ENCODE peak calls at places on chromosomes 16 and 17, in six cellular contexts. I is sigmoid colon, C is ovary, Y is fibroblast of mammary gland, A is A549, M is astrocyte of the spinal cord. U is an unnamed sample.

GRCh38 chr17:33335491-33336173 is 42.5 kb upstream of the ASIC2 start:
- DNase-seq in I (no peak), C (no peak), Y (no peak), A (no peak), M (no peak), U (no peak)

GRCh38 chr17:78023042-78023441 is 64.5 kb downstream of the TNRC6C start:
- DNase-seq in I (no peak), C (no peak), Y (peak), A (no peak), M (no peak), U (no peak)

GRCh38 chr17:72501404-72502110 is 380.7 kb downstream of the SOX9 start:
- DNase-seq in I (no peak), C (no peak), Y (no peak), A (no peak), M (no peak), U (no peak)

GRCh38 chr16:66036162-66036561 is 330.3 kb upstream of the CDH5 start:
- DNase-seq in I (no peak), C (no peak), Y (peak), A (no peak), M (no peak), U (no peak)

GRCh38 chr17:12078791-12079190 is 58.1 kb downstream of the MAP2K4 start:
- DNase-seq in I (no peak), C (no peak), Y (peak), A (no peak), M (peak), U (peak)

GRCh38 chr17:62713096-62713870 is 85.8 kb downstream of the MRC2 start:
- DNase-seq in I (no peak), C (no peak), Y (no peak), A (no peak), M (no peak), U (no peak)

GRCh38 chr17:61897548-61898180 is 30.1 kb downstream of the INTS2 start:
- DNase-seq in I (no peak), C (no peak), Y (no peak), A (no peak), M (no peak), U (no peak)

GRCh38 chr17:1110844-1111598 is 68.8 kb downstream of the ABR start:
- DNase-seq in I (peak), C (no peak), Y (peak), A (peak), M (peak), U (peak)

GRCh38 chr17:57016764-57017116 is 38.8 kb downstream of the SCPEP1 start:
- DNase-seq in I (no peak), C (no peak), Y (peak), A (no peak), M (peak), U (no peak)

GRCh38 chr16:2005646-2006045 is 4.0 kb downstream of the ZNF598 start:
- DNase-seq in I (no peak), C (peak), Y (no peak), A (no peak), M (no peak), U (no peak)

GRCh38 chr16:82010649-82011048 is 621 bp downstream of the SDR42E1 start:
- DNase-seq in I (no peak), C (no peak), Y (no peak), A (no peak), M (no peak), U (no peak)

GRCh38 chr16:27377666-27378485 is 24.1 kb upstream of the IL21R start:
- DNase-seq in I (no peak), C (no peak), Y (no peak), A (no peak), M (no peak), U (no peak)

GRCh38 chr17:6786618-6787017 is 10.6 kb downstream of the FBXO39 start:
- DNase-seq in I (no peak), C (no peak), Y (peak), A (no peak), M (peak), U (peak)

GRCh38 chr16:30076276-30076791 is 540 bp downstream of the PPP4C start:
- DNase-seq in I (no peak), C (peak), Y (no peak), A (no peak), M (no peak), U (peak)

GRCh38 chr17:7425316-7425715 is at the start of gene SPEM2:
- DNase-seq in I (no peak), C (no peak), Y (no peak), A (no peak), M (no peak), U (no peak)

GRCh38 chr17:33277436-33278100 is 15.5 kb downstream of the ASIC2 start:
- DNase-seq in I (no peak), C (no peak), Y (peak), A (no peak), M (no peak), U (no peak)

GRCh38 chr17:76395980-76396379 is 11.6 kb downstream of the SPHK1 start:
- DNase-seq in I (no peak), C (no peak), Y (no peak), A (no peak), M (no peak), U (no peak)

GRCh38 chr16:4511441-4512082 is 27.0 kb downstream of the CDIP1 start:
- DNase-seq in I (no peak), C (peak), Y (peak), A (peak), M (peak), U (no peak)

GRCh38 chr17:47733414-47734288 is 615 bp downstream of the TBX21 start:
- DNase-seq in I (peak), C (no peak), Y (no peak), A (no peak), M (no peak), U (no peak)

GRCh38 chr16:81717662-81718189 is 61.4 kb upstream of the PLCG2 start:
- DNase-seq in I (no peak), C (no peak), Y (no peak), A (no peak), M (no peak), U (no peak)

GRCh38 chr16:80599466-80599865 is 58.7 kb downstream of the DYNLRB2 start:
- DNase-seq in I (no peak), C (no peak), Y (peak), A (no peak), M (peak), U (peak)

GRCh38 chr17:34153988-34154387 is 101.1 kb upstream of the CCL2 start:
- DNase-seq in I (no peak), C (no peak), Y (no peak), A (no peak), M (no peak), U (no peak)

GRCh38 chr16:4391635-4392381 is 20.2 kb downstream of the VASN start:
- DNase-seq in I (no peak), C (no peak), Y (no peak), A (no peak), M (no peak), U (no peak)

GRCh38 chr16:4744758-4745569 is 10.6 kb downstream of the DNAAF8 start:
- DNase-seq in I (no peak), C (no peak), Y (no peak), A (no peak), M (no peak), U (no peak)

GRCh38 chr17:51079049-51079448 is 41.6 kb downstream of the SPAG9 start:
- DNase-seq in I (no peak), C (no peak), Y (peak), A (no peak), M (peak), U (no peak)

GRCh38 chr16:2499890-2500633 is 13.7 kb upstream of the ATP6V0C start:
- DNase-seq in I (no peak), C (no peak), Y (no peak), A (no peak), M (no peak), U (no peak)

GRCh38 chr17:70405492-70406220 is 236.3 kb downstream of the KCNJ2 start:
- DNase-seq in I (no peak), C (no peak), Y (peak), A (peak), M (peak), U (peak)

GRCh38 chr16:75742424-75743047 is 16.2 kb upstream of the CPHXL start:
- DNase-seq in I (no peak), C (no peak), Y (peak), A (no peak), M (peak), U (no peak)

GRCh38 chr17:82031303-82031884 is at the start of gene RAC3:
- DNase-seq in I (no peak), C (no peak), Y (no peak), A (no peak), M (no peak), U (peak)

GRCh38 chr17:28738680-28739384 is 5.0 kb upstream of the TRAF4 start:
- DNase-seq in I (no peak), C (no peak), Y (no peak), A (no peak), M (no peak), U (no peak)

GRCh38 chr16:30760160-30760559 is 1.7 kb downstream of the CFAP119 start:
- DNase-seq in I (peak), C (peak), Y (no peak), A (no peak), M (no peak), U (no peak)

GRCh38 chr17:65941500-65941899 is 250.4 kb downstream of the CEP112 start:
- DNase-seq in I (no peak), C (no peak), Y (peak), A (no peak), M (no peak), U (no peak)

GRCh38 chr16:84907575-84907974 is 87.8 kb downstream of the CRISPLD2 start:
- DNase-seq in I (peak), C (no peak), Y (peak), A (no peak), M (peak), U (peak)

GRCh38 chr16:55056585-55057520 is 126.2 kb downstream of the IRX5 start:
- DNase-seq in I (peak), C (no peak), Y (no peak), A (peak), M (no peak), U (no peak)
- H3K4me3 ChIP-seq in I (no peak), C (no peak), Y (no peak), A (peak), M (peak), U (no peak)

DNA sequence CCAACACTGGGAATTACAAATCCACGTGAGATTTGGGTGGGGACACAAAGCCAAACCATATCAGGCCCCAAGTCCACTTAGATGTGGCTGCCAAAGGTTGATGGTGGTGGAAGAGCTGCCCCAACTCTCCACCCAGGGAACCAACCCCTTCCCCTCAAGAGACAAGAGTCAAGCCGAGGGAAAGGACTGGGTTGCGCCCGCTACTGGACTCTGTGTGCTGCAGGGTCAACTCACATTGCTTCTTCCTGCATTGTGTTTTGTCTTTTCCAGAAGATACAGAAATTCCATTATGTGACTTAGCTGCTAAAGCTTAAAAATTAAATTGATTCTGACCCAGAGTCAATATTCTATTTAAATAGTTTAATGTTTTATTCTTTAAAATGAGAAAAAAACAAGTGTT is 58.5 kb downstream of the ADAMTS18 start:
- DNase-seq in I (no peak), C (no peak), Y (peak), A (no peak), M (no peak), U (peak)
- TF ChIP-seq CTCF in I (no peak), C (no peak), Y (peak), A (peak), M (no peak), U (peak)

GRCh38 chr17:2171725-2172446 is 117.0 kb downstream of the HIC1 start:
- DNase-seq in I (peak), C (peak), Y (peak), A (no peak), M (peak), U (peak)

GRCh38 chr17:2173005-2173404 is 118.1 kb downstream of the HIC1 start:
- DNase-seq in I (peak), C (no peak), Y (peak), A (no peak), M (peak), U (peak)

GRCh38 chr17:2174471-2175293 is 119.8 kb downstream of the HIC1 start:
- DNase-seq in I (peak), C (peak), Y (peak), A (no peak), M (peak), U (peak)

GRCh38 chr17:2174048-2174447 is 119.1 kb downstream of the HIC1 start:
- DNase-seq in I (peak), C (no peak), Y (peak), A (no peak), M (peak), U (peak)

DNA sequence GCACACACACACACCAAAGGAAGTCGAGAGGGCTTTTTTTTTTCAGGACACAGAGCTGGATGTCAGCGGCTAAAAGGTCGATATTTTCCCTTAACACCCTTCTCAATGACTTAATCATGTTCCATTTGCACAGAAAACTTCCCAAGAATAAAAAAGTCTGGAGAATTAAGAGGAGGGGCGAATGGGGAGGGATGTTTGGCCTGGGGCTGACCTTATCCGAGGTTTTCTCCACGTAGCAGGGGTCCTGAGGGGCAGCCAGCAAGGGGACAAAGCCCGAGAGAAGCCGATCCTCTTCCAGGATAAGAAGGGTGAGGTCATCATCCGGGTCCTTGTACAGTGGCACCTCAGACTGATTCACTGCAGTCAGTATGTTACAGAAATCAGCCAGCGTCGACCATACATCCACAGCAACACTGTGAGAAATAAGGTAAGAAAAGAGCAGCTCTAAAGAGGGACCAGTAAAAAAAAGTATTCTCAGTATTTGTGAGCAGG is 117.6 kb downstream of the HIC1 start:
- DNase-seq in I (peak), C (no peak), Y (peak), A (no peak), M (no peak), U (no peak)
- H3K4me3 ChIP-seq in I (no peak), C (no peak), Y (peak), A (no peak), M (no peak), U (no peak)

GRCh38 chr16:19884021-19884485 is 595 bp downstream of the GPRC5B start:
- DNase-seq in I (peak), C (peak), Y (no peak), A (no peak), M (no peak), U (no peak)

GRCh38 chr16:19886061-19886792 is 1.6 kb upstream of the GPRC5B start:
- DNase-seq in I (peak), C (peak), Y (peak), A (peak), M (peak), U (peak)

GRCh38 chr16:19883296-19883951 is 1.2 kb downstream of the GPRC5B start:
- DNase-seq in I (no peak), C (peak), Y (no peak), A (no peak), M (peak), U (peak)

GRCh38 chr16:19885456-19886060 is 910 bp upstream of the GPRC5B start:
- DNase-seq in I (no peak), C (peak), Y (no peak), A (no peak), M (no peak), U (peak)

DNA sequence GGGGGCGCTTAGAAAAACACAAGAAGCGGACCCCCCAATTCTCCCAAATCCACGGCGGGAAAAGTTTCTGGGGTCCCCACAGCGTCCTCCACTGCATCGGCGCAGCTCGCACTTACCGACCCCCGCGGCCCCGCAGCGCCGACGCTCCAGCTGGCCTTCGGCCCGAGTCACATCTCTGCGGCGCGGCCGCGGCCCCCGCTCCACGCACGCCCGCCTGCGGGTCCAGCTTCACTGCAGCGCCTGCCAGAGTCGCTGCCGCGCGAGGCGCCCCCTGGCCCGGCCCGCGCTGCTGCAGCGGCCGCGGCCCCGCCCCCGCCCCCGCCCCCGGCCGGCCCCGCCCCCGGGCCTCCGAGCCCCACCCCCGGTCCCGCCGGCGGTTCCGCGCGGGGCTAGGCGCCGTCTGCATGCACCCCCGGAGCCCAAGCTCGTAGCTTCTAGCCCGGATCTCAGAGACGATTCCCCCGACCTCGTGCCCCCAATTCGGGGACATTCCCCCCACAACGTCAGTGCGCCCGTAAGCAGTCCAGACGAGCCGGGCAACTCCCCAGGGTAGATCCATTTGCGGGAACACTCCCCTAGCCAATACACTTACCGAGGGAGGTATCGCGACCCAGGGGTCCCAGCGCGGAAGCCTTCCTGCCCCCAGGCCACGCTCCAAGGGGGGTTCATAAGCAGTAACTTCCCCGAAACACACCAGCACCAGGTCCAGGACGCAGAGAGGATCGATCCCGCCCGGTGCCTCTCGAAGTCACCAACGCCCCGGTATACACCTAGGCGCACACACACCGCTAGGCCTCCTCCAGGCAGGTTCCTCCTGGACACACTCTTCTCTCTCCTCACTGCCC is at the start of gene GPRC5B:
- DNase-seq in I (peak), C (peak), Y (no peak), A (peak), M (no peak), U (peak)
- TF ChIP-seq CTCF in I (no peak), C (no peak), Y (no peak), A (peak), M (peak), U (no peak)

DNA sequence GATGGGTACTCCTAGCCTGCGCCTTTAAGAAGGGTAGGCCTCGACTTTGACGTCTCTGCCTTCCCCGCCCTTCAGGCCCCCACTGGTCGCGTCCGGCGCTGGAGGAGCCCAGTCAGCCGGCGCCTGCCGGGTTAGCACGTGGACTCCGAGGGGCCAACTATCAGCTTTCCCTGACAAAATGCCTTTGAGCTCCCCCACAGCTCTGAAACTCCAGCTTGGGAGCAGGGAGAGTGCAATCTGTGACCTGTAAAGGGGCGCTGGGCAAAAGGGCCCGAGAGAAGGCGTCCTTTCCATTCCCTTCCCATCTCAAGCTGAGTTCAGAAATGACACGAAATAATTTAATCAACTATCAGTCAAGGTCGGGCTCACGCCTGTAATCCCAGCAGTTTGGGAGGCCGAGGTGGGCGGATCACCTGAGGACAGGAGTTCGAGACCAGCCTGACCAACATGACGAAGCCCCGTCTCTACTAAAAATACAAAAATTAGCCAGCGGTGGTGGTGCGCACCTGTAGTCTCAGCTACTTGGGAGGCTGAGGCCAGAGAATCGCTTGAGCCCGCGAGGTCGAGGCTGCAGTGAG is 2.3 kb upstream of the SLC25A39 start:
- DNase-seq in I (peak), C (peak), Y (peak), A (peak), M (peak), U (peak)
- H3K4me3 ChIP-seq in I (peak), C (peak), Y (peak), A (peak), M (no peak), U (peak)

GRCh38 chr16:67844441-67844840 is 2.3 kb upstream of the NUTF2 start:
- DNase-seq in I (no peak), C (no peak), Y (peak), A (no peak), M (no peak), U (peak)
- TF ChIP-seq CTCF in I (no peak), C (no peak), Y (peak), A (no peak), M (no peak), U (peak)

DNA sequence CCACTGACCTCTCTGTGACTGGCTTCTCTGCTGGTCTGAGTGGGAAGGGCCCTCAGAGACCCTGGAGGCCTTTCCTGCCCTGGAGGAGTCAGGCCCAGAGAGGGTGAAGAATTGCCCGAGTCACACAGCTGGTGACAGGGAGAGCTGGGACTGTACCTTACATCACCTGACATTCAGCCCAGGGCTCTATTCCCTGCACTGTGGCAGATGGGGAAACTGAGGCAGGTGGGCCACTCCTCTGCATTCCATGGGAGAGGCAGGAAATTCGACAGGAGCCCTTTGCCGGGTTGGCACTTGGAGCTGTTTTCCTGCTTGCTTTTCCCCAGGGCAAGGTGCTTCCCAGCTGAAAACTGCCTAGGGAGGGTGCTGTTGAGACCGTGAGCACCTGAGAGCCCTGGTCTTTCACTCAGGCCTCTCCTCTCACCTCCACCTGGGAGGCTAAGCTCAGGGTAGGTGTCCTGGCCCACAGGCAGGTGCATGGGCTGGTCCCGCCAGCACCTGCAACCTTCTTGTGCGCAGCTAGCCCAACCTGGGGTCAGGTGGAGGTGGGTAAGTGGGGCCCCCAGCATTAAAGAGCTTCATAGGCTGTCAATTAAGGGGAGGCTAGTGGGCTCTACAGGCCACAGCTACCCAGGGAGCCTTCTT is 8.5 kb downstream of the ADCY7 start:
- DNase-seq in I (no peak), C (peak), Y (no peak), A (no peak), M (no peak), U (no peak)
- H3K4me3 ChIP-seq in I (no peak), C (no peak), Y (no peak), A (no peak), M (no peak), U (no peak)

U was measured in fibroblast of villous mesenchyme.